ENCODE peak calls at places on chromosome 21, in eight cellular contexts. W is pancreas; G is GM13976; L is CD8-positive, alpha-beta T cell; D is GM13977; F is fibroblast of mammary gland; K is keratinocyte; Y is heart left ventricle. C is an unnamed sample.
A peak's percentile ranks its signal among the peaks of the same experiment; 100 is the strongest.

GRCh38 chr21:43308101-43308500 is 118.8 kb downstream of the SIK1 start:
- DNase-seq in W (no peak), G (no peak), L (no peak), D (no peak), F (no peak), K (no peak), Y (no peak), C (no peak)

GRCh38 chr21:45010096-45010495 is 64.3 kb upstream of the ADARB1 start:
- DNase-seq in W (no peak), G (no peak), L (no peak), D (no peak), F (no peak), K (no peak), Y (no peak), C (no peak)

GRCh38 chr21:39208624-39209333 is 25.5 kb upstream of the PSMG1 start:
- DNase-seq in W (no peak), G (no peak), L (no peak), D (no peak), F (no peak), K (no peak), Y (no peak), C (no peak)

GRCh38 chr21:23963454-23963853 is 1643.8 kb downstream of the MRPL39 start:
- DNase-seq in W (no peak), G (no peak), L (no peak), D (no peak), F (no peak), K (no peak), Y (no peak), C (no peak)

GRCh38 chr21:29164330-29164942 is 34.0 kb downstream of the MAP3K7CL start:
- DNase-seq in W (no peak), G (peak; percentile 39), L (no peak), D (peak; percentile 28), F (peak; percentile 92), K (no peak), Y (no peak), C (no peak)

GRCh38 chr21:45020629-45021427 is 53.6 kb upstream of the ADARB1 start:
- DNase-seq in W (no peak), G (no peak), L (no peak), D (no peak), F (no peak), K (no peak), Y (peak; percentile 7), C (no peak)

GRCh38 chr21:45110873-45111624 is 36.7 kb downstream of the ADARB1 start:
- DNase-seq in W (no peak), G (no peak), L (no peak), D (no peak), F (no peak), K (no peak), Y (no peak), C (no peak)

GRCh38 chr21:39576518-39577128 is 36.1 kb upstream of the B3GALT5 start:
- DNase-seq in W (no peak), G (no peak), L (no peak), D (no peak), F (no peak), K (no peak), Y (no peak), C (no peak)

GRCh38 chr21:15093216-15093615 is 28.4 kb upstream of the NRIP1 start:
- DNase-seq in W (no peak), G (no peak), L (no peak), D (no peak), F (no peak), K (no peak), Y (no peak), C (no peak)

GRCh38 chr21:15894596-15894995 is 164.8 kb downstream of the USP25 start:
- DNase-seq in W (no peak), G (no peak), L (no peak), D (no peak), F (peak; percentile 51), K (no peak), Y (no peak), C (no peak)

GRCh38 chr21:44653656-44654575 is 543 bp downstream of the KRTAP12-4 start:
- DNase-seq in W (no peak), G (no peak), L (peak; percentile 56), D (no peak), F (no peak), K (no peak), Y (no peak), C (no peak)

GRCh38 chr21:43206231-43207042 is 37.6 kb downstream of the CRYAA start:
- DNase-seq in W (no peak), G (no peak), L (no peak), D (no peak), F (no peak), K (no peak), Y (peak; percentile 3), C (no peak)

GRCh38 chr21:40902299-40902698 is 55.3 kb upstream of the DSCAM start:
- DNase-seq in W (peak; percentile 15), G (no peak), L (no peak), D (no peak), F (no peak), K (no peak), Y (peak; percentile 9), C (no peak)

GRCh38 chr21:16193758-16194606 is 464.2 kb downstream of the USP25 start:
- DNase-seq in W (peak; percentile 22), G (no peak), L (no peak), D (no peak), F (peak; percentile 87), K (no peak), Y (peak; percentile 70), C (no peak)

GRCh38 chr21:27562303-27562702 is 595.4 kb upstream of the ADAMTS5 start:
- DNase-seq in W (no peak), G (no peak), L (no peak), D (no peak), F (no peak), K (no peak), Y (no peak), C (no peak)

GRCh38 chr21:28447453-28447852 is 545.2 kb downstream of the LTN1 start:
- DNase-seq in W (no peak), G (no peak), L (no peak), D (no peak), F (no peak), K (no peak), Y (no peak), C (no peak)

GRCh38 chr21:41960386-41960785 is 6.6 kb upstream of the C2CD2 start:
- DNase-seq in W (no peak), G (no peak), L (no peak), D (no peak), F (no peak), K (no peak), Y (no peak), C (no peak)

GRCh38 chr21:41955516-41955915 is 1.7 kb upstream of the C2CD2 start:
- DNase-seq in W (no peak), G (no peak), L (no peak), D (no peak), F (no peak), K (no peak), Y (no peak), C (no peak)

GRCh38 chr21:41956926-41957729 is 3.3 kb upstream of the C2CD2 start:
- DNase-seq in W (no peak), G (peak; percentile 19), L (no peak), D (no peak), F (peak; percentile 95), K (no peak), Y (no peak), C (no peak)

GRCh38 chr21:41958886-41959563 is 5.2 kb upstream of the C2CD2 start:
- DNase-seq in W (no peak), G (peak; percentile 24), L (no peak), D (peak; percentile 17), F (no peak), K (no peak), Y (no peak), C (no peak)

DNA sequence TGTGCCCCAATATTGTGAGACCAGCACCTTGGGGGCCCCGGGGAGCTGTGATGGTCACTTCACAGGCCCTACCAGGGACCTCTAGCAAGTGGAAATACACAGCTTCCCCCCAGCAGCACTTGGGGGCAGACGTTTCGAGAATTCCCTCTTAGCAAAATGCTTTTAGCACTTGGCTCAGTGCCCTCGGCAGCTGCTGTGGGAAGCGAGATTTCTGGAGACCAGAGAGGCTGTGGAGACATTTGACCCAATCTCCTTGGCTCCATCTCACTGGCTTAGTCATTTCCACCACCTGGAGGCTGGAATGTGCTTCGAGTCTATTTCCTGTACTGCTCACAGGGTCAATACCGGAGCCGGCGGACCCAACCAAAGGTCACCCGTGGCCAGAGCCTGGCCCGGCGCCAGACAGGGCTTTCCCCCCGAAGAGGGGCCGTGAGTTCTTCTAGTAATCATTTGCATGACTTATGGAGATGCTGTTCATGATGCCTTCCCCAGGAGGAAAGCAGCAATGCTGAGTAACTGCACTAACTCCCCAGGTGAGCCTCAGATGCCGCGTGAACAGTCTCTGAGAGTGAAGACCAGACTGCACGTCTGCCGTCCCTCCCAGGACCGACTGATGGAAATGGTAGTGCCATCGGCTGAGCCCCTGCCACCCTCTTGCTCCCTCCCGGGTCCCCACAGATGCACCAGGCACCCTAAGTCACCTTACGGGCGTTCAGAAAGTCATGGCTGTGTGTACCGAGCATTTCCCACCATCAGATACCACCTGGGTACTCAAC is 4.4 kb upstream of the C2CD2 start:
- DNase-seq in W (peak; percentile 46), G (peak; percentile 20), L (no peak), D (peak; percentile 19), F (peak; percentile 98), K (no peak), Y (peak; percentile 85), C (no peak)
- TF ChIP-seq CTCF in W (no peak), G (no peak), L (no peak), D (no peak), F (peak; percentile 42), K (no peak), Y (peak; percentile 42), C (no peak)

DNA sequence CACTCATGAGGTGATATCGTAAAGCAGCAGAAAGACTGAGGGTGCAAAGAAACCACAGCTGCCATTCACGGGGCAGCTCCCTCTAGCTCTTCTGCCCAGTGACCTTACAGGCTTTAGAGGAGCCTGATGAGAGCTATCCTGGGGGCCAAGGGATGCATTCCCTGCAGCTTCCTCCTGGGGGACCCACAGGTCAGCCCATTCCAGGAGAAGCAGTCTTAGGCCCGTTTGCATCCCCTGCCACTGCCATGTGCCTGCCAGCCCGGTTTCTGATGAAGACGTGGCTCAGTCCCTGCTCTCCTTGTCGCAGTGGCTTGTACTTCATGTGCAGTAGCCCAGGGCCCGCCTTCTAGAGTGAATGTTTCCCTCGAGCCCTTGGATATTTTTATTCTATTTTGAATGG is 22.8 kb downstream of the ATP5PO start:
- DNase-seq in W (no peak), G (no peak), L (no peak), D (no peak), F (no peak), K (no peak), Y (no peak), C (no peak)
- TF ChIP-seq CTCF in W (no peak), G (no peak), L (no peak), D (no peak), F (peak; percentile 13), K (no peak), Y (no peak), C (no peak)

GRCh38 chr21:25421327-25422028 is 185.8 kb downstream of the MRPL39 start:
- DNase-seq in W (no peak), G (no peak), L (peak; percentile 29), D (peak; percentile 12), F (peak; percentile 72), K (no peak), Y (no peak), C (no peak)
- TF ChIP-seq CTCF in W (no peak), G (peak; percentile 52), L (peak; percentile 60), D (peak; percentile 72), F (peak; percentile 74), K (peak; percentile 53), Y (peak; percentile 49), C (peak; percentile 48)

DNA sequence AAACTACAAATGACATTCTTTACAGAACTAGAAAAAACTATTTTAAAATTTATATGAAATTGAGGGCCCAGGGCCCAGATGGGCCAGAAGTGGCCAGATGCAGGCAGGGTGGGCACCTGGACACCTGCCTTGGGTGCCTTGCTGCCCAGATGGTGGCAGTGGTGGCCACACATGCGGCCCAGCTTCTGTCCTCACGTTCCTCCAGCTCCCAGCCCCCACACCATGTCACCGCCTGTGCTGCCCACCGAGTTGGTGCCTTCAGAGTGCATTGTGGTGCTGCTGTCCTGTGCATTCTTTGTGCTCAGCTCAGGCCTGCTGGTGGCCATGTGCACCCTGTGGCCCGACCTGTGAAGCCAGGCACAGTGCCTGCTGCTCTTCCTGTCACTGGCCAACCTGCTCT is 216.8 kb upstream of the CXADR start:
- DNase-seq in W (no peak), G (no peak), L (no peak), D (no peak), F (no peak), K (no peak), Y (no peak), C (no peak)
- TF ChIP-seq CTCF in W (no peak), G (no peak), L (no peak), D (no peak), F (no peak), K (no peak), Y (no peak), C (no peak)